ENCODE peak calls at places on chromosomes 3 and 15, in nine cellular contexts. V is HCT116, T is tibial nerve, N is stomach, E is body of pancreas, B is H54, W is esophagus squamous epithelium, C is heart left ventricle, K is breast epithelium. I is an unnamed sample.

GRCh38 chr15:86183765-86184491 is 104.3 kb downstream of the AGBL1 start:
- DNase-seq in E (no peak), B (no peak), V (no peak), T (no peak), K (no peak), W (no peak), N (no peak), C (no peak), I (no peak)

GRCh38 chr3:146895026-146895749 is 290.0 kb upstream of the PLSCR5 start:
- DNase-seq in T (no peak), N (no peak), E (no peak), B (no peak), W (no peak), K (no peak), V (no peak), C (no peak), I (no peak)

GRCh38 chr3:159854500-159855124 is 134.0 kb upstream of the IL12A start:
- DNase-seq in T (no peak), B (peak; percentile 41), N (no peak), K (no peak), E (no peak), C (no peak), V (peak; percentile 59), W (no peak), I (no peak)

GRCh38 chr3:48748754-48749153 is 31.7 kb upstream of the IP6K2 start:
- DNase-seq in W (no peak), K (no peak), C (no peak), V (no peak), E (no peak), B (no peak), N (no peak), T (no peak), I (no peak)

GRCh38 chr3:53149699-53150098 is 11.3 kb upstream of the PRKCD start:
- DNase-seq in N (no peak), C (no peak), V (no peak), T (no peak), E (no peak), B (no peak), W (no peak), K (no peak), I (no peak)

GRCh38 chr3:112676659-112677234 is 35.8 kb upstream of the CCDC80 start:
- DNase-seq in B (peak; percentile 51), N (peak; percentile 50), W (peak; percentile 25), V (peak; percentile 59), T (peak; percentile 45), K (no peak), C (peak; percentile 68), E (no peak), I (peak; percentile 77)

GRCh38 chr3:188043891-188044290 is 110.1 kb upstream of the LPP start:
- DNase-seq in N (no peak), W (no peak), E (no peak), C (no peak), T (no peak), V (no peak), B (no peak), K (no peak), I (no peak)

GRCh38 chr3:60364475-60364874 is 886.8 kb downstream of the FHIT start:
- DNase-seq in T (no peak), V (no peak), N (no peak), C (no peak), W (no peak), B (no peak), E (no peak), K (no peak), I (no peak)

DNA sequence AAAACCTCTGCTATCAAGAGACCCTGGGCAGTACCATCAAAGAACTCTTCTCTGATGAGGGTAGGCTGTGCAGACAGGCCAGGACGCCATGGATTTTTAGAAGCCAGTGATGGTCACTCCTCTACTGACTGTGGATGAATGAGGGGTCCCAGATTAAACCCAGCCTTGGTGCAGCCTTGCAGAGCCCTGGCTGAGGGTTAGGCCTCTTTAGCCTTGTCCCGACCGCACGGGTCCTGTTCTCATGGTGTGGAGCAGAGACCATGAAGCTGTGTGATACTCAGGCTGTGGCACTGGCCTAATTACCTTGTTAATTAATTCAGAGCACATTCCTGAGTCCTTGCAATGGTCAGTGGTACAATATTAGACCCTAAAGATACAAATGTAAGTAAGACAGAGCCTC is 71.7 kb downstream of the FBN1 start:
- DNase-seq in T (no peak), N (no peak), B (no peak), W (no peak), C (no peak), K (no peak), E (no peak), V (no peak), I (no peak)
- TF ChIP-seq POLR2A in T (no peak), N (no peak), B (no peak), W (no peak), C (no peak), K (no peak), E (no peak), V (no peak), I (no peak)

GRCh38 chr3:87088366-87088983 is 97.5 kb upstream of the VGLL3 start:
- DNase-seq in N (no peak), C (peak; percentile 22), V (no peak), T (no peak), B (no peak), K (no peak), E (no peak), W (no peak), I (peak; percentile 62)

GRCh38 chr3:87084868-87085267 is 93.9 kb upstream of the VGLL3 start:
- DNase-seq in K (no peak), C (no peak), B (no peak), W (no peak), T (no peak), V (no peak), N (no peak), E (no peak), I (no peak)

DNA sequence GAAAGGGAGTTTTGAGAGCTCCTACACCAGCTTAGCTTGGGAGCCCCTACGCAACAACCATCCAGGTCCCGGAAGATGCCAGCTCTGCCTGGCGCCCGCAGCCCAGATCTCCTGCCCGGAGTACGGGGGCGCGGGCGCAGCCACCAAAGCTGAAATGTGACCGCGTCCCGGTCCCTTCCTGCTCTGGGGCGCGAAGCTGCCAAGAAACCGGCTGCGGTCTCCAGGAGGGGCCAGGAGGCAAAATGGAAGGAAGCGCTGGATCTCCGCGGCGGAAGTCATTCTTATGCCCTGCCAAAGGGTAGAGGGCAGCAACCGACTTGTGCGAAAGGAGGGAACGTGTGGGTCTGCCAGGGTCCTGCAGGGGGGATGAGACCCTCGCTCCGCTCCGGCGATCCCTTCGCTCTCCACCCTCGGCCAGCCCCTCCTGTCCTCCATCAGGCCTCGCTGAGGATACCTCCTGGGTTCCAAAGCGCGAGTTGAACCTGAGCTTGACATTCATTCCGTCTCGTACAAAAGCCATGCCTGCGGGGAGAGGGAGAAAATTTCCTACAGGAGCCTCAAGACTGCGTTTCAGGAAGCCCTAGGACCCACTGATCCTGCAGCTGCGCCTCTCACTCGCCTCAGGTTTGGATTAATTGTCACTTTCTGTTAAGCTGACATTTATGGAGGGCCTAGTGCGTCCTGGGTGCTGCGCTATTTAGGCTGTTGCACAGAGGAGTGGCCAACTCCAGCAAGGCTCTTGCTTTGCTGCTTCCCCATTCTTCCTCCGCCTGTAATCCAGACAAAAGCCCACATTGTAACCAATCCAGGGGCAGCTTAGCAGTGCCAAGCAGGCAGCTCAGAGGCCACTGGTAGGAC is 98.3 kb upstream of the VGLL3 start:
- DNase-seq in K (no peak), C (peak; percentile 73), T (peak; percentile 46), V (no peak), N (peak; percentile 36), W (no peak), E (peak; percentile 68), B (peak; percentile 28), I (peak; percentile 89)
- TF ChIP-seq POLR2A in K (no peak), C (no peak), T (peak; percentile 74), V (no peak), N (no peak), W (no peak), E (peak; percentile 84), B (peak; percentile 44), I (peak; percentile 39)

GRCh38 chr3:38604246-38604645 is 45.2 kb downstream of the SCN5A start:
- DNase-seq in T (no peak), B (no peak), C (no peak), E (no peak), K (no peak), W (no peak), V (no peak), N (no peak), I (peak; percentile 51)
- TF ChIP-seq POLR2A in T (no peak), B (no peak), C (no peak), E (no peak), K (no peak), W (no peak), V (no peak), N (no peak), I (no peak)

DNA sequence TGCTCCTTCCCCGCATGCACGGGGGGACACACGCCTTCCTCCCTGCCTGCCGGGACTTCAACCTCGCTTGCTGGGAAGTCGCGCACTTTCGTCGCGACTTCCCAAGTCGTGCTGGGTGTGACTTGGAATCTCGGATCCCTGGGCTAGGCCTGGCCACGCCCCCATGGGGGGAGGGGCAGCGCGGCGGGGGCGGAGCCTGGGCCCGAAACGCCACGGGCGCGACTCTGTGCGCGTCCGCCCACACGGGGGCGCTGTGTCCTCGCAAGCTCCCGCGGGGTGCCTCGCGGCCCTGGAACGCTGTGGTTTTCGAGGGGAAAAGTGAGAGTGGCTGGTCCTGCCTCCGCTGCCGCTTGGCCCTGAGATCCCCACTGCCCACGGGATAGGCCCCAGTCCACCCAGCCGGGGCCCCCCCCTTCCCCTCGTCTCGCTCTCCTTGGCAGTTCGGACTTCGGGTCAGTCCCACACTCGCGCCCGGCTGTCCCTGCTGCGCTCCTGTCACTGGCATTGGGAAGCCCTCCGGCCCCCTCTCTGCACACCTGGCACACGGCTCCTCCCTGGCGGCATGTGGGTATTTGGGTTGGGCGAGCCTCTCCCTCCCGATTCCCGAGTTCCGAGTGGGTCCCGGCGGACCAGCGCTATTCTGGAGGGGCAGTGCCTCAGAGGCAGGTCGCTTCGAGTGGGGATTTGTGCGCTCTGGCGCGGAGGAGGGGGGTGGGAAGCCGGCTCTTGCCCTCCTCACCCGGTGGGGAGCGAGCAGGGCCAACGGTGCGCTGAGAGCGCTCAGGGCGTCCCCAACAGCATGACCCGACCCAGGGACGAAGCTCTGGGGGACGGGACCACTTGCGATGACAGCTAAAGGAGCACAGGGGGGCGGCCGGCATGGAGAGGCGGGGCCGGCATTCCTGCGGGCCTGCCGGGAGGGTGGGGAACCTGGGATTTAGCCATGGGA is 23.6 kb downstream of the SEC61A1 start:
- DNase-seq in C (peak; percentile 92), N (peak; percentile 93), V (peak; percentile 67), E (peak; percentile 85), W (no peak), B (no peak), T (peak; percentile 82), K (peak; percentile 75), I (peak; percentile 90)
- TF ChIP-seq POLR2A in C (no peak), N (no peak), V (no peak), E (peak; percentile 14), W (no peak), B (no peak), T (peak; percentile 23), K (no peak), I (no peak)

DNA sequence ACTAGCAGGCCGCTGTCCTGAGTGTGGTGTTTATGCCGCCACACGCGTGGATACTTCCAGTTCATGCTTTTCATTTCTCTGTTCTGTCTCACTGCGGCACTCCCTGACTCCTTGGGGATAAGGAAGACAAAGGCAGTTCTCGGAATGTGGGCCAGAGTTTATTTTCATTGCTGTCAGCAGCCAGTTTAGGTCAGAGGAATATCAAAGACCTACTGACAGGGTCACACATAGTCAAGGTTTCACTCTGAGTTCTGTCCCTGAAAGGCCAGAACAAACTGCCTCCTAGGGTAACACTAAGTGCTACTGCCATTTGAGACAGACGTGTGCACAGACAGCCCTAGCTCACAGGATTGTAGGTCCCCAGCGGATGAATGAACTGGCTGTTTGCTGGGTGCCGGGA is 27.3 kb upstream of the SPTBN5 start:
- DNase-seq in T (no peak), N (no peak), W (no peak), E (no peak), K (peak; percentile 36), B (no peak), C (peak; percentile 29), V (no peak), I (no peak)
- TF ChIP-seq POLR2A in T (no peak), N (no peak), W (no peak), E (peak; percentile 21), K (no peak), B (no peak), C (no peak), V (no peak), I (no peak)